ENCODE peak calls at places on chromosomes 2 and 18, in ten cellular contexts. B is cardiac muscle cell; N is small intestine; X is CD8-positive, alpha-beta memory T cell; V is fibroblast of lung; C is body of pancreas; M is upper lobe of right lung; I is PC-3; O is neural progenitor cell; D is esophagus squamous epithelium. Y is an unnamed sample.

GRCh38 chr2:70678576-70679143 is 89.3 kb downstream of the ADD2 start:
- DNase-seq in B (no peak), N (no peak), X (no peak), V (no peak), C (no peak), M (peak; percentile 67), I (no peak), O (no peak), D (no peak), Y (peak; percentile 40)

GRCh38 chr2:62404948-62405347 is 101.0 kb downstream of the TMEM17 start:
- DNase-seq in B (no peak), N (no peak), X (no peak), V (no peak), C (no peak), M (no peak), I (no peak), O (no peak), D (no peak), Y (no peak)

GRCh38 chr18:5939801-5940667 is 44.7 kb upstream of the TMEM200C start:
- DNase-seq in B (no peak), N (no peak), X (no peak), V (no peak), C (no peak), M (no peak), I (no peak), O (no peak), D (no peak), Y (no peak)

GRCh38 chr2:1995584-1995983 is 251.3 kb upstream of the PXDN start:
- DNase-seq in B (no peak), N (no peak), X (no peak), V (no peak), C (no peak), M (no peak), I (no peak), O (no peak), D (no peak), Y (no peak)

GRCh38 chr18:63159590-63159989 is 160.0 kb downstream of the BCL2 start:
- DNase-seq in B (no peak), N (no peak), X (no peak), V (no peak), C (no peak), M (no peak), I (no peak), O (no peak), D (no peak), Y (no peak)

GRCh38 chr18:40867452-40867851 is 1087.6 kb upstream of the PIK3C3 start:
- DNase-seq in B (peak; percentile 86), N (no peak), X (no peak), V (peak; percentile 82), C (no peak), M (no peak), I (peak; percentile 46), O (no peak), D (no peak), Y (no peak)

GRCh38 chr2:97963880-97964279 is 31.9 kb downstream of the TMEM131 start:
- DNase-seq in B (peak; percentile 25), N (no peak), X (no peak), V (no peak), C (no peak), M (no peak), I (no peak), O (no peak), D (no peak), Y (no peak)

GRCh38 chr2:171109571-171109970 is 51.1 kb downstream of the TLK1 start:
- DNase-seq in B (no peak), N (no peak), X (no peak), V (no peak), C (no peak), M (no peak), I (no peak), O (no peak), D (no peak), Y (no peak)

GRCh38 chr2:11753452-11753885 is 7.0 kb downstream of the LPIN1 start:
- DNase-seq in B (no peak), N (peak; percentile 96), X (peak; percentile 40), V (no peak), C (peak; percentile 86), M (peak; percentile 74), I (peak; percentile 45), O (no peak), D (no peak), Y (no peak)
- H3K4me1 ChIP-seq in B (peaks cover 50% of the 10 kb centered on the region), N (peaks cover 26% of the 10 kb centered on the region), X (peaks cover 93% of the 10 kb centered on the region), V (peaks cover 26% of the 10 kb centered on the region), C (peaks cover 31% of the 10 kb centered on the region), M (peaks cover 38% of the 10 kb centered on the region), I (peaks cover 28% of the 10 kb centered on the region), O (peaks cover 25% of the 10 kb centered on the region), D (peaks cover 65% of the 10 kb centered on the region), Y (no peaks in the 10 kb centered on the region)

GRCh38 chr18:74495581-74496507 is at the start of gene CNDP2:
- DNase-seq in B (peak; percentile 100), N (peak; percentile 100), X (peak; percentile 99), V (peak; percentile 98), C (peak; percentile 100), M (peak; percentile 100), I (peak; percentile 99), O (peak; percentile 100), D (peak; percentile 93), Y (peak; percentile 98)

GRCh38 chr18:74496508-74497307 is 545 bp downstream of the CNDP2 start:
- DNase-seq in B (peak; percentile 65), N (peak; percentile 72), X (peak; percentile 20), V (peak; percentile 39), C (peak; percentile 70), M (peak; percentile 87), I (peak; percentile 39), O (peak; percentile 71), D (no peak), Y (no peak)

GRCh38 chr18:74497778-74498177 is 1.6 kb downstream of the CNDP2 start:
- DNase-seq in B (no peak), N (no peak), X (no peak), V (no peak), C (no peak), M (no peak), I (no peak), O (no peak), D (no peak), Y (no peak)

GRCh38 chr18:74498712-74499629 is 2.8 kb downstream of the CNDP2 start:
- DNase-seq in B (no peak), N (peak; percentile 55), X (peak; percentile 68), V (peak; percentile 4), C (peak; percentile 70), M (peak; percentile 90), I (no peak), O (no peak), D (peak; percentile 26), Y (no peak)

GRCh38 chr18:74497308-74497640 is 1.1 kb downstream of the CNDP2 start:
- DNase-seq in B (no peak), N (no peak), X (no peak), V (no peak), C (no peak), M (no peak), I (no peak), O (no peak), D (no peak), Y (no peak)
- H3K27ac ChIP-seq in B (peak overlapping the region; percentile 92), N (peak overlapping the region; percentile 97), X (peak overlapping the region; percentile 86), V (no peak overlapping the region), C (peak overlapping the region; percentile 93), M (peak overlapping the region; percentile 98), I (no peak overlapping the region), O (no peak overlapping the region), D (peak overlapping the region; percentile 97), Y (peak overlapping the region; percentile 88)

GRCh38 chr18:72833471-72833870 is 34.3 kb downstream of the NETO1 start:
- DNase-seq in B (no peak), N (no peak), X (no peak), V (no peak), C (no peak), M (no peak), I (peak; percentile 23), O (no peak), D (no peak), Y (no peak)

GRCh38 chr18:72830109-72830508 is 37.7 kb downstream of the NETO1 start:
- DNase-seq in B (no peak), N (no peak), X (no peak), V (no peak), C (no peak), M (no peak), I (peak; percentile 30), O (peak; percentile 79), D (no peak), Y (no peak)

GRCh38 chr18:72826736-72827135 is 41.1 kb downstream of the NETO1 start:
- DNase-seq in B (no peak), N (no peak), X (no peak), V (no peak), C (no peak), M (no peak), I (no peak), O (peak; percentile 8), D (no peak), Y (no peak)

GRCh38 chr18:72823345-72823744 is 44.4 kb downstream of the NETO1 start:
- DNase-seq in B (no peak), N (no peak), X (no peak), V (no peak), C (no peak), M (no peak), I (no peak), O (no peak), D (no peak), Y (no peak)

DNA sequence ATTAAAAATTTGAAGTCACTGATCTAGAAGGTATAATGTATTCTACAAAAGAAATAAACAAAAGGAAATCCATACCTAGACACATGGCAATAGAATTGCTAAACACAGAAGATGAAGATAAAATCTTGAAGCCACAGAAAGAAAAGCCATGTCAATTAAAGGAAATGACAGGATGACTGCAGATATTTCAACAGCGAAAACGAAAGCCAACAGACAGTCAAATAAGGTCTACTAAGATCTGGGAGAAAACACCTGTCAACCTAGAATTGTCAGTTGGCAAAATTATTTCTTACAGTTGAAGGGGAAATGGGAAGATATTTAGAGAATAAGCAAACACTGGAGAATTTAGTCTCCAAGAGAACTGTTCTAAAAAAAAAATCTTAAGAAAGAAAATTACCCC is 39.2 kb downstream of the NETO1 start:
- DNase-seq in B (no peak), N (no peak), X (no peak), V (no peak), C (no peak), M (no peak), I (no peak), O (no peak), D (no peak), Y (no peak)
- H3K4me1 ChIP-seq in B (no peaks in the 10 kb centered on the region), N (no peaks in the 10 kb centered on the region), X (no peaks in the 10 kb centered on the region), V (no peaks in the 10 kb centered on the region), C (no peaks in the 10 kb centered on the region), M (no peaks in the 10 kb centered on the region), I (no peaks in the 10 kb centered on the region), O (no peaks in the 10 kb centered on the region), D (no peaks in the 10 kb centered on the region), Y (no peaks in the 10 kb centered on the region)

GRCh38 chr18:3052411-3052758 is 39.4 kb upstream of the LPIN2 start:
- DNase-seq in B (no peak), N (no peak), X (no peak), V (no peak), C (no peak), M (no peak), I (no peak), O (no peak), D (no peak), Y (no peak)

GRCh38 chr18:3053081-3053480 is 40.1 kb upstream of the LPIN2 start:
- DNase-seq in B (no peak), N (no peak), X (no peak), V (no peak), C (no peak), M (no peak), I (no peak), O (no peak), D (no peak), Y (no peak)

GRCh38 chr18:3054785-3055184 is 41.8 kb upstream of the LPIN2 start:
- DNase-seq in B (no peak), N (no peak), X (no peak), V (no peak), C (no peak), M (no peak), I (peak; percentile 46), O (no peak), D (no peak), Y (no peak)

GRCh38 chr18:3054214-3054613 is 41.3 kb upstream of the LPIN2 start:
- DNase-seq in B (no peak), N (no peak), X (no peak), V (no peak), C (no peak), M (no peak), I (no peak), O (no peak), D (no peak), Y (no peak)

GRCh38 chr18:3051718-3052410 is 38.9 kb upstream of the LPIN2 start:
- DNase-seq in B (no peak), N (peak; percentile 98), X (no peak), V (no peak), C (peak; percentile 81), M (no peak), I (no peak), O (no peak), D (no peak), Y (no peak)
- H3K27ac ChIP-seq in B (no peak overlapping the region), N (peak overlapping the region; percentile 92), X (no peak overlapping the region), V (no peak overlapping the region), C (peak overlapping the region; percentile 16), M (no peak overlapping the region), I (no peak overlapping the region), O (no peak overlapping the region), D (no peak overlapping the region), Y (no peak overlapping the region)